ENCODE peak calls at places on chromosomes 3 and 15, in five cellular contexts. H is right lobe of liver, I is HCT116, C is cardiac muscle cell, T is lower lobe of right lung. X is an unnamed sample. For H3K27me3 and H3K4me1, the result is how much of the 10 kb centered on the place peaks cover.

GRCh38 chr3:158809642-158810041 is 7.8 kb downstream of the MFSD1 start:
- DNase-seq in T (no peak), H (no peak), I (no peak), C (no peak), X (no peak)

GRCh38 chr3:38578551-38578950 is 70.9 kb downstream of the SCN5A start:
- DNase-seq in I (no peak), H (no peak), T (peak), C (no peak), X (no peak)

GRCh38 chr3:23749589-23749988 is 56.2 kb upstream of the UBE2E1 start:
- DNase-seq in H (no peak), T (no peak), C (no peak), I (no peak), X (no peak)

GRCh38 chr3:153640689-153641308 is 478.8 kb downstream of the RAP2B start:
- DNase-seq in H (no peak), T (no peak), C (no peak), I (no peak), X (no peak)

GRCh38 chr3:123070471-123070870 is 3.6 kb downstream of the PDIA5 start:
- DNase-seq in C (no peak), I (no peak), H (peak), T (no peak), X (no peak)

GRCh38 chr15:59294961-59295741 is 77.5 kb downstream of the MYO1E start:
- DNase-seq in T (no peak), C (peak), I (peak), H (no peak), X (no peak)

GRCh38 chr3:187870360-187871203 is 125.3 kb upstream of the BCL6 start:
- DNase-seq in I (no peak), T (no peak), C (no peak), H (no peak), X (no peak)

GRCh38 chr15:37995461-37996347 is 61.3 kb downstream of the TMCO5A start:
- DNase-seq in C (peak), I (peak), T (no peak), H (no peak), X (no peak)

GRCh38 chr15:72184165-72184811 is 13.3 kb downstream of the GRAMD2A start:
- DNase-seq in I (peak), H (no peak), T (peak), C (peak), X (no peak)

GRCh38 chr15:38263996-38264395 is 11.4 kb downstream of the SPRED1 start:
- DNase-seq in H (no peak), T (no peak), I (no peak), C (no peak), X (no peak)

GRCh38 chr3:124985358-124985757 is 50.8 kb upstream of the MUC13 start:
- DNase-seq in C (peak), I (peak), T (no peak), H (no peak), X (no peak)

GRCh38 chr3:190554197-190554596 is 40.3 kb downstream of the IL1RAP start:
- DNase-seq in I (no peak), T (no peak), H (no peak), C (no peak), X (no peak)

DNA sequence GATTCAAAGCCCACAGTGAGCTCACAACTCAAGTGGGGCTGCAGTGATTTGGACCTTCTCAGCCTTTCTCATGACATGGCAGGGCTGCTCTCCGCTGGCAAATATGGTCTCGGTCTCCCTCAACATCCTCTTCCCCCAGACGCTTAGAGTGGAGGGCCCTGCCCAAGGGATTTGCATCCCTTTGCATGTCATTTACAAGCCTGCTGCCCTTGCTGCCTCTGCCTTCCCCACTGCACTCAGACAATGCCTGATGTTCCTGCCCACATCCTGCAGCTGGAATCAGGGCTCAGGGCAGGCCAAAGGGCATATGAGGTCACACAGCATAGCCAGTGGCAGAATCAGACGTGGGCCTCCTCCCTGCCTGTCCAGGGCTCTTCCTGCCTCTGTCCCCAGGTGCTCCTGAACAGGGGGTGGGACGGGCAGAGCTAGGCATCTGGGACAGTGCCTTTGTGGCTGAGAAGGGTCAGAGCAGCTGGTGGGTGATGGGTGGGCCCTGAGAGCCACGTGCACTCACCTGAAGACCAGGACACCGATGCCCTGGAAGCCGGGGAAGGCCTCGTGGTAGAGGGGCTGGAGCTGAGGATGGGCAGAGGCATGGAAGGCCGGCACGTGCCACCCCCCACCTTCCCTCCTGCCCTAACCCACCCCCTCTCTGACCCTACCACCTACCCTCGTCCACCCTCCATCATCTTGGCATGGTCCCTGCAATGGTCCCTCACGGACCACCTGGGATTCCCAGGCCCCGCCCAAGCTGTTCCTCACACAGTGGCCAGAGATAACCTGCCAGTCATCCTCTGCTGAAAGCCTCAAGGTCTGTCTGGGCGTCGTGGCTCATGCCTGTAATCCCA is 27.4 kb upstream of the GOLGA6C start:
- DNase-seq in I (no peak), H (no peak), C (no peak), T (no peak), X (no peak)
- H3K27me3 ChIP-seq in I (under half), H (under half), C (under half), T (under half), X (under half)

GRCh38 chr3:65591313-65591712 is 447.4 kb downstream of the MAGI1 start:
- DNase-seq in T (no peak), I (no peak), H (no peak), C (no peak), X (no peak)

GRCh38 chr3:65596511-65597224 is 442.1 kb downstream of the MAGI1 start:
- DNase-seq in C (no peak), T (no peak), H (no peak), I (no peak), X (peak)

GRCh38 chr3:65595997-65596300 is 442.8 kb downstream of the MAGI1 start:
- DNase-seq in H (no peak), C (no peak), I (no peak), T (no peak), X (no peak)

GRCh38 chr3:65595222-65595996 is 443.3 kb downstream of the MAGI1 start:
- DNase-seq in T (no peak), C (no peak), I (no peak), H (no peak), X (no peak)

GRCh38 chr3:65593780-65594752 is 444.7 kb downstream of the MAGI1 start:
- DNase-seq in C (no peak), H (no peak), T (no peak), I (no peak), X (no peak)
- H3K27ac ChIP-seq in C (no peak), H (no peak), T (no peak), I (no peak), X (no peak)

DNA sequence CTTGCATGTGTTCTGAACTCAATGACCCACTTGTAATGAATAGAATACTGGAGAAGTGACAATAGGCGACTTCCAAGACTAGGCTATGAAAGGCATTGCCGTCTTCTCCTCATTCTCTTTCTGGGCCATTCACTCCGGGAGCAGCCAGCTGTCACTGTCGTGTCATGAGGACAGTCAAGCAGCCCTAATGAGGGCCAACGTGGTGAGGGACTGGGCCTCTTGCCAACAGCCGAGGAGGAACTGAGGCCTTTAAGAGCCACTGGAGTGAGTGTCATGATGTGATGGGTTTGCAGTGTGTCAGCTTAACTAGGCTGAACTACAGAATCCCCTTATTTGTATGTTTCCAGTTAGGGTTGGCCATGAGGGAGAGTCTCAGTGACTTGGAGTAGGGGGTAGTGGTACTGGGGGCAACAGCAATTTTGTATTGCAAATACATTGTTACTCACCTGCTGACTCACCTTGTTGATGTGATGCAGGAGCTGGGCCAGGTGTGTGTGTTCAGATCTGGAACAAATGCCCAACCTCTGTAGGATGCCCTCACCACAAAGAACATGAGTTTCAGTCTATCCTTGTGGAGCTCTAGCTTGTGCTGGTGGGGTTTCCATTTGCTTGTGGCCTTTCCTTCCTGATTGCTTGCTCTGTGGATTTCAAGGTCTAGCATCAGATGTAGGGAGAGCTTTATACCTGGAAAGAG is 188.5 kb upstream of the PROK2 start:
- DNase-seq in H (peak), I (no peak), T (no peak), C (no peak), X (no peak)
- H3K4me1 ChIP-seq in H (under half), I (under half), T (under half), C (under half), X (under half)

DNA sequence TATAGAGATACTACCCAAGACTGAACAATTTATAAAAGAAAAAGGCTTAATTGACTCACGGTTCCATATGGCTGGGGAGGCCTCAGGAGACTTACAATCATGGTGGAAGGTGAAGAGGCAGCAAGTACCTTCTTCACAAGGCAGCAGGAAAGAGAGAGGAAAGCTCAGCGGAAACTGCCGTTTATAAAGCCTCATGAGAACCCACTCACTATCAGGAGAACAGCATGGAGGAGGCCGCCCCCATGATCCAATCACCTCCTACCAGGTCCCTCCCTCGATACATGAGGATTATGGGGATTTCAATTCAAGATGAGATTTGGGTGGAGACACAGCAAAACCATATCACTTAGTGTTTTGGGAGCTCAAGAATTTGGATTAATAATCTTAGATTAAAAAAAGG is 240.2 kb downstream of the UACA start:
- DNase-seq in H (no peak), C (no peak), I (no peak), T (no peak), X (no peak)
- H3K27me3 ChIP-seq in H (under half), C (under half), I (half or more), T (under half), X (under half)

GRCh38 chr3:88574210-88574609 is 424.5 kb downstream of the C3orf38 start:
- DNase-seq in I (no peak), H (no peak), T (no peak), C (no peak), X (no peak)

GRCh38 chr3:88572450-88572849 is 422.7 kb downstream of the C3orf38 start:
- DNase-seq in H (no peak), I (no peak), C (no peak), T (no peak), X (no peak)

GRCh38 chr3:88573472-88573871 is 423.7 kb downstream of the C3orf38 start:
- DNase-seq in T (no peak), I (no peak), H (no peak), C (no peak), X (no peak)
- H3K27ac ChIP-seq in T (no peak), I (no peak), H (no peak), C (no peak), X (no peak)

DNA sequence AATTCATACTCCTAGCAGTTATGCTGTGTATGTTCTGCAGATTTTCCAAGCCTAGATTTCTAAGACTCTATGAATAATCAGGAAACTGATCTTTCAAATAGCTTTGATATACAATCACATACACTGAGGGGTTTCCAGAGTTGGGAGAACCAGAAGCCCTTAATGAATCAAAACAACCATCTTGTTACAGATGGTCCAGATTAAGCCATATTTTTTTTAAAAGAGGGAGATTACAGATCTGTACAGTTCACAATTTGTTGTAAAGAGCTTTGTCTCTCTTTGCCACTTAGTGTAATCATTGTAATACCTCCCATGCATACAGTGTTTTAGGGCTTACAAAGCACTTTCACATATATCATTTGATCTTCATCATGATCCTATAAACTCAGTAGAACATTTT is 47.7 kb downstream of the CADPS start:
- DNase-seq in T (no peak), C (no peak), I (no peak), H (no peak), X (no peak)
- H3K4me1 ChIP-seq in T (under half), C (under half), I (under half), H (under half), X (under half)

GRCh38 chr3:72900048-72900447 is 12.2 kb downstream of the GXYLT2 start:
- DNase-seq in I (no peak), T (no peak), H (no peak), C (no peak), X (no peak)

GRCh38 chr3:72894941-72895552 is 7.2 kb downstream of the GXYLT2 start:
- DNase-seq in I (no peak), C (peak), T (no peak), H (no peak), X (no peak)

GRCh38 chr3:72899349-72899765 is 11.5 kb downstream of the GXYLT2 start:
- DNase-seq in I (no peak), H (no peak), T (no peak), C (no peak), X (no peak)

GRCh38 chr3:72896996-72897757 is 9.3 kb downstream of the GXYLT2 start:
- DNase-seq in T (no peak), H (no peak), I (no peak), C (peak), X (no peak)

DNA sequence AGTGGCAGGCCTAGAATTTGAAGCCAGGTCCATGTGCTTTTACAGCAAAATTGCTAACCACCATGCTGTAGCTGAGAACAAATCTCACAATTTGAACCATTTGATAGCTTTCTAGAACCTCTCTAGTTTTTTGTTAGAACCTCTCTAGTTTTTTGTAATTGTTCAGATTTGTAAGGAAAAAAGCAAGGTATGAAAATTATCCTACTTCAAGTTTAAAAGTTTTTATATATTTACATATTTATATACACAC is 9.8 kb downstream of the GXYLT2 start:
- DNase-seq in C (no peak), H (no peak), I (no peak), T (no peak), X (no peak)
- H3K27me3 ChIP-seq in C (under half), H (under half), I (under half), T (under half), X (under half)

GRCh38 chr3:42177801-42178150 is 86.6 kb downstream of the TRAK1 start:
- DNase-seq in H (no peak), I (no peak), C (no peak), T (no peak), X (no peak)

GRCh38 chr3:42183991-42184621 is 81.9 kb downstream of the CCK start:
- DNase-seq in I (no peak), C (no peak), T (no peak), H (no peak), X (no peak)

GRCh38 chr3:42182555-42182954 is 83.4 kb downstream of the CCK start:
- DNase-seq in C (peak), I (no peak), H (no peak), T (no peak), X (no peak)

GRCh38 chr3:42179110-42179725 is 86.8 kb downstream of the CCK start:
- DNase-seq in T (no peak), H (no peak), C (peak), I (peak), X (peak)

DNA sequence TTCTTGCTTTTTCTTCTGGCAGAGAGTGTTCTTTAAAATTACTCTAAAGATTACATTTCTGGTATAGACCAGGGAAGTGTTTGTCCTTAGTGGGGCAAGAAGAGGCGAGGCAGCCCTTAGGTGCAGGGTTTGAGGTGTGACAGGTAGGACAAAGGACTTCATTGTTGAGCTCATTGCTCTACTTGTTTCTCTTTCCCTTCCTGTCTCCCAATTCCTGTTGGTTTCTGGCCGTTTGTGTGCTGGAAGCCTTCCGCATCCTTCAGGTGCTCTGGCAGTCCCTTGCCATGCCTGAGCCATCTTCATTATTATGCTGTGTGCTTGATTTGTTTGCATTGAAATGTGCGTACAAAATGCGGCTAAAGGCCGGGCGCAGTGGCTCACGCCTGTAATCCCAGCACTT is 85.1 kb downstream of the CCK start:
- DNase-seq in I (no peak), T (no peak), C (no peak), H (no peak), X (no peak)
- H3K27ac ChIP-seq in I (no peak), T (no peak), C (no peak), H (no peak), X (no peak)

GRCh38 chr15:63364293-63365003 is 17.2 kb downstream of the CA12 start:
- DNase-seq in C (peak), H (no peak), I (no peak), T (no peak), X (no peak)

GRCh38 chr15:63365004-63365555 is 16.6 kb downstream of the CA12 start:
- DNase-seq in I (no peak), T (no peak), C (no peak), H (no peak), X (no peak)

GRCh38 chr15:63367900-63368299 is 13.7 kb downstream of the CA12 start:
- DNase-seq in I (no peak), H (no peak), C (no peak), T (no peak), X (no peak)

GRCh38 chr15:63367390-63367789 is 14.3 kb downstream of the CA12 start:
- DNase-seq in H (no peak), I (no peak), T (no peak), C (no peak), X (no peak)

GRCh38 chr15:63366451-63366850 is 15.2 kb downstream of the CA12 start:
- DNase-seq in T (no peak), C (no peak), I (no peak), H (no peak), X (no peak)
- H3K4me1 ChIP-seq in T (under half), C (under half), I (under half), H (under half), X (under half)

DNA sequence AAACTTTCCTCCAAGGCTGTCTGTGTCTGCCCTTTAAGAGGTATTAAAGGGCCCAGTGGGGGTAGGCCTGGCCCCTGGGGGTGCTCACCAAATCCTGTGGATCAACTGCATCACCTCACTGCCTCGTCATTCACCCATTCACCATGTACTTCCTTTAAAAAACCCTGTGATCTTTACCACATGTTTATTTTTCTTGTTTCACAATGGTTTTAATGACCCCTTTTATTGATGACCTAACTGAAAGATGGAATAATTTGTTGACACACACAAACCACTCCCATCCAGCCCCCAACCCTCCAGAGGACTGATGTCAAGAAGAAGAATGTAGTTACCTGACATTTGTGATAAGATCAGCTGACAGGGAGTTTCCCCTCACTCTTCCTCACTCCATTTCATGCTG is 40.8 kb downstream of the KCNAB1 start:
- DNase-seq in H (no peak), C (no peak), I (no peak), T (no peak), X (no peak)
- H3K27me3 ChIP-seq in H (under half), C (under half), I (under half), T (under half), X (under half)